ENCODE peak calls at places on chromosomes 11 and 22, in five cellular contexts. One of them, this sample, is unnamed.

GRCh38 chr11:109993786-109994185 is 99.4 kb upstream of the ZC3H12C start:
- DNase-seq in effector memory CD4-positive, alpha-beta T cell: no peak
- DNase-seq in transverse colon: no peak
- DNase-seq in kidney: no peak
- DNase-seq in fibroblast of lung: no peak
- DNase-seq in this sample: no peak

GRCh38 chr11:113615098-113615497 is 91.0 kb downstream of the TMPRSS5 start:
- DNase-seq in kidney: no peak
- DNase-seq in fibroblast of lung: no peak
- DNase-seq in transverse colon: no peak
- DNase-seq in effector memory CD4-positive, alpha-beta T cell: no peak
- DNase-seq in this sample: no peak

GRCh38 chr11:1924121-1924520 is 4.6 kb downstream of the TNNT3 start:
- DNase-seq in fibroblast of lung: no peak
- DNase-seq in effector memory CD4-positive, alpha-beta T cell: no peak
- DNase-seq in transverse colon: no peak
- DNase-seq in kidney: peak
- DNase-seq in this sample: no peak

GRCh38 chr11:127733552-127733951 is 733.0 kb upstream of the KIRREL3 start:
- DNase-seq in kidney: no peak
- DNase-seq in fibroblast of lung: no peak
- DNase-seq in transverse colon: no peak
- DNase-seq in effector memory CD4-positive, alpha-beta T cell: no peak
- DNase-seq in this sample: no peak

GRCh38 chr11:119976805-119977583 is 160.9 kb downstream of the TRIM29 start:
- DNase-seq in transverse colon: no peak
- DNase-seq in kidney: no peak
- DNase-seq in fibroblast of lung: no peak
- DNase-seq in effector memory CD4-positive, alpha-beta T cell: no peak
- DNase-seq in this sample: no peak

GRCh38 chr11:72225411-72225951 is 914 bp downstream of the INPPL1 start:
- DNase-seq in fibroblast of lung: no peak
- DNase-seq in effector memory CD4-positive, alpha-beta T cell: no peak
- DNase-seq in kidney: no peak
- DNase-seq in transverse colon: no peak
- DNase-seq in this sample: no peak

GRCh38 chr11:66974724-66975402 is at the start of gene C11orf86:
- DNase-seq in fibroblast of lung: peak
- DNase-seq in transverse colon: peak
- DNase-seq in kidney: no peak
- DNase-seq in effector memory CD4-positive, alpha-beta T cell: no peak
- DNase-seq in this sample: no peak

GRCh38 chr22:50611341-50612060 is 10.9 kb downstream of the MAPK8IP2 start:
- DNase-seq in kidney: no peak
- DNase-seq in transverse colon: no peak
- DNase-seq in fibroblast of lung: no peak
- DNase-seq in effector memory CD4-positive, alpha-beta T cell: no peak
- DNase-seq in this sample: no peak

GRCh38 chr22:36221799-36222751 is 17.3 kb downstream of the APOL2 start:
- DNase-seq in fibroblast of lung: peak
- DNase-seq in kidney: no peak
- DNase-seq in transverse colon: peak
- DNase-seq in effector memory CD4-positive, alpha-beta T cell: peak
- DNase-seq in this sample: no peak

GRCh38 chr22:39184586-39185577 is 32.4 kb upstream of the CBX7 start:
- DNase-seq in fibroblast of lung: peak
- DNase-seq in transverse colon: no peak
- DNase-seq in effector memory CD4-positive, alpha-beta T cell: no peak
- DNase-seq in kidney: peak
- DNase-seq in this sample: peak

GRCh38 chr11:27423125-27423524 is 49.5 kb downstream of the LGR4 start:
- DNase-seq in transverse colon: peak
- DNase-seq in effector memory CD4-positive, alpha-beta T cell: no peak
- DNase-seq in fibroblast of lung: peak
- DNase-seq in kidney: peak
- DNase-seq in this sample: peak

GRCh38 chr22:17260950-17261349 is 41.7 kb upstream of the ADA2 start:
- DNase-seq in fibroblast of lung: no peak
- DNase-seq in kidney: no peak
- DNase-seq in transverse colon: no peak
- DNase-seq in effector memory CD4-positive, alpha-beta T cell: no peak
- DNase-seq in this sample: no peak

GRCh38 chr11:133782116-133782725 is 63.1 kb downstream of the SPATA19 start:
- DNase-seq in kidney: peak
- DNase-seq in transverse colon: no peak
- DNase-seq in effector memory CD4-positive, alpha-beta T cell: no peak
- DNase-seq in fibroblast of lung: no peak
- DNase-seq in this sample: no peak
- H3K4me3 ChIP-seq in kidney: no peak
- H3K4me3 ChIP-seq in transverse colon: no peak
- H3K4me3 ChIP-seq in effector memory CD4-positive, alpha-beta T cell: no peak
- H3K4me3 ChIP-seq in fibroblast of lung: no peak
- H3K4me3 ChIP-seq in this sample: no peak

GRCh38 chr22:31123292-31123602 is 481 bp downstream of the INPP5J start:
- DNase-seq in effector memory CD4-positive, alpha-beta T cell: no peak
- DNase-seq in fibroblast of lung: no peak
- DNase-seq in transverse colon: no peak
- DNase-seq in kidney: no peak
- DNase-seq in this sample: no peak
- H3K4me3 ChIP-seq in effector memory CD4-positive, alpha-beta T cell: no peak
- H3K4me3 ChIP-seq in fibroblast of lung: peak
- H3K4me3 ChIP-seq in transverse colon: peak
- H3K4me3 ChIP-seq in kidney: peak
- H3K4me3 ChIP-seq in this sample: peak

DNA sequence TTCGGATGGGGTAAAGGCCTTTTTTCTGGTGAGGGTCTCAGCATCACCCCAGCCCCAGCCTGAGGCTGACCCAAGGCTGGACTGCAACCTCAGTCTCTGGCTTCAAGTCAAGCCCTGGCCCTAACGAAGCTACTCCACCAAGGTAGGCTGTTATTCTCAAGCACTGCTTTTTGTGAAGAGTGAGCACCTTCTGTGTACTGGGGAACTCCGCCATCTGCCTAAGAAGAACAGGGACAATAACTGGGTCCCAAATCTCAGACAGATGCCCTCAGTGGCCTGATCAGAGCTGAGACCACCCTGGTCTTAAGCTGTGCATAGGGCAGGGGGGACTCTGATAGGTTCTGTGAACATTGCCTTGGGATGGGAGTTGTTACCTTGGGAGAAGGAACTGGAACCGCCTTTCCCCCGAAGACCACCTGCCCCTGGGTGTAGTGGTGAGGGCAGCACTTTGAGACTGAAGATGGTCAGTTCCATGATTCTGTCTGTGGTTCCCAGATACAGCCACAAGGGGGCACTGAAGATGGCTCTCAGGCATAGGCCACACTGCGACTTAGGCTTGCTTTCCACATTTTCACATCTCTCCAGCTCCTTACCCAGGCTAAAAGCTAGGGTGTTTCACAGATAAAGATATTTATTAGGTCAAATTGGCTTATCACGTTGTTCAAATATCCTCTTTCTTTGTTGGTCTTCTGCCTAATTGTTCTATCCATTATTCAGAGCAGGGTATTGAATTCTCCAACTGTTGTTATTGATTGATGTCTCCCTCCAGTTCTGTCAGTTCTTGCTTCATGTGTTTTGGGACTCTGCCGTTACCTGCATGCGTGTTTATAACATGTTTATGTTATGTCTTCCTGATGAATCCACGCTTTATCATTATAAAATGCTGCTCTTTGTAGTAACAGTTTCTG is 11.8 kb upstream of the UVRAG start:
- DNase-seq in kidney: peak
- DNase-seq in fibroblast of lung: peak
- DNase-seq in transverse colon: peak
- DNase-seq in effector memory CD4-positive, alpha-beta T cell: peak
- DNase-seq in this sample: peak
- H3K4me3 ChIP-seq in kidney: no peak
- H3K4me3 ChIP-seq in fibroblast of lung: no peak
- H3K4me3 ChIP-seq in transverse colon: no peak
- H3K4me3 ChIP-seq in effector memory CD4-positive, alpha-beta T cell: no peak
- H3K4me3 ChIP-seq in this sample: no peak

DNA sequence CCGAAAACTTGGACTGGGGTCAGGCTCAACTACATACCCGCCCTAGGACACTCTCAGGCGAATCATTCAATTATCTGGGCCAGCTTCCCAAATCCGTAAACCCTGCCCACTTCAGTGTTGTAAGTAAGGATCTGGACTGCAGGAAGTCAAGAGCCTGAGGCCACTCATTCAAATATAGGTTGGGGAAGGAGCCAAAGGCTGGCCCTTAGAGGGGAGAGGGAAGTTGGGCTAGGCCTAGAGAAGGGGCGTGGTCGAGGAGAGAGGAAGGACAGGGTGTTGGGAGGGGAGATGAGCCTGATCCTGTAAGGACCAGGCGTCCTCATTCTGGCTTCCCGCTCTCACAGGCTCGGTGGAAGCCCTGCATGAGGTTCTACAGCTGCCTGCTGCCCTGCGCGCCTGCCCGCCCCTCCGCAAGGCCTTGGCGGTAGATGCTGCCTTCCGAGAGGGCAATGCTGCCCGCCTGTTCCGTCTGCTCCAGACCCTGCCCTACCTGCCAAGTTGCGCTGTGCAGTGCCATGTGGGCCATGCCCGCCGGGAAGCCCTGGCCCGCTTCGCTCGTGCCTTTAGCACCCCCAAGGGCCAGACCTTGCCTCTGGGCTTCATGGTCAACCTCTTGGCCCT is 3.0 kb downstream of the SAC3D1 start:
- DNase-seq in effector memory CD4-positive, alpha-beta T cell: no peak
- DNase-seq in kidney: no peak
- DNase-seq in fibroblast of lung: peak
- DNase-seq in transverse colon: peak
- DNase-seq in this sample: no peak
- H3K4me3 ChIP-seq in effector memory CD4-positive, alpha-beta T cell: no peak
- H3K4me3 ChIP-seq in kidney: no peak
- H3K4me3 ChIP-seq in fibroblast of lung: no peak
- H3K4me3 ChIP-seq in transverse colon: no peak
- H3K4me3 ChIP-seq in this sample: no peak

GRCh38 chr11:20032127-20032526 is 128.1 kb downstream of the DBX1 start:
- DNase-seq in transverse colon: no peak
- DNase-seq in fibroblast of lung: no peak
- DNase-seq in effector memory CD4-positive, alpha-beta T cell: no peak
- DNase-seq in kidney: no peak
- DNase-seq in this sample: no peak

GRCh38 chr11:20029193-20029592 is 131.1 kb downstream of the DBX1 start:
- DNase-seq in transverse colon: no peak
- DNase-seq in kidney: no peak
- DNase-seq in effector memory CD4-positive, alpha-beta T cell: no peak
- DNase-seq in fibroblast of lung: no peak
- DNase-seq in this sample: no peak

GRCh38 chr11:20032577-20033265 is 127.6 kb downstream of the DBX1 start:
- DNase-seq in effector memory CD4-positive, alpha-beta T cell: no peak
- DNase-seq in fibroblast of lung: no peak
- DNase-seq in kidney: no peak
- DNase-seq in transverse colon: no peak
- DNase-seq in this sample: no peak

GRCh38 chr11:20030472-20030871 is 129.8 kb downstream of the DBX1 start:
- DNase-seq in effector memory CD4-positive, alpha-beta T cell: no peak
- DNase-seq in fibroblast of lung: no peak
- DNase-seq in transverse colon: no peak
- DNase-seq in kidney: no peak
- DNase-seq in this sample: no peak

GRCh38 chr11:20031155-20032001 is 128.9 kb downstream of the DBX1 start:
- DNase-seq in effector memory CD4-positive, alpha-beta T cell: no peak
- DNase-seq in fibroblast of lung: peak
- DNase-seq in kidney: no peak
- DNase-seq in transverse colon: no peak
- DNase-seq in this sample: peak
- H3K4me3 ChIP-seq in effector memory CD4-positive, alpha-beta T cell: no peak
- H3K4me3 ChIP-seq in fibroblast of lung: peak
- H3K4me3 ChIP-seq in kidney: peak
- H3K4me3 ChIP-seq in transverse colon: no peak
- H3K4me3 ChIP-seq in this sample: peak

DNA sequence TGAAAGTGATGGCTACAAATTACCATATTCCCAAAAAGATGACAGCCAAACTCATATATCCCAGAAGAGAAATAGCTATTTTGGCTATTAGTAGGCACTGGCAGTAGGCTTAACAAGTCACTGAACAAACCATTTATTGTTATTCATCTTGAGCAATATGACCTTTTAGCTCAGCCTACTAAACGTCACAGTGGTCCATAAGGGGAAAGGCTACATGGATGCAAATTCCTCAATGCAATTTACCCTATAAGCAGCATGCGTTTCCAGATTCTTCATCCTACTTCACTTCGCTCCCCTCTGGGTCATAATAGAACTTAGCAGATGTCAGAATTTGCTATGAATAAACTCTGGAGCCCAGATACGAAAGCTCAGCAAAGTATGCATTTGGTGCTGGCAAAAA is 114.0 kb downstream of the SIK3 start:
- DNase-seq in fibroblast of lung: peak
- DNase-seq in transverse colon: no peak
- DNase-seq in effector memory CD4-positive, alpha-beta T cell: no peak
- DNase-seq in kidney: no peak
- DNase-seq in this sample: peak
- H3K4me3 ChIP-seq in fibroblast of lung: no peak
- H3K4me3 ChIP-seq in transverse colon: no peak
- H3K4me3 ChIP-seq in effector memory CD4-positive, alpha-beta T cell: no peak
- H3K4me3 ChIP-seq in kidney: no peak
- H3K4me3 ChIP-seq in this sample: peak

DNA sequence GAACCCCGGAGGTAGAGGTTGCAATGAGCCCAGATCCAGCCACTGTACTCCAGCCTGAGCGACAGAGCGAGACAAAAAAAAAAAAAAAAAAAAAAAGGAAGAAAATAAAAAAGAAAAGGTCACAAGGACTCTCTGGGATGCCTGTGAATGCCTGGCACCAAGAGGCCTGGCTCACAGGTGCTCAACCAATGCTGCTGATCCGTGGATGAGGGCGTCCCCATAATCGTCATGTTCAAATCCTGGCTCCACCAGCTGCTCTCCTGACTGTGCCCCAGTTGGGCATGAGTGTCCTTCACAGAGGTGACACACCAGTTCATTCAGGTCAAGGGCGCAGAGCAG is 645 bp upstream of the GAS2L1 start:
- DNase-seq in fibroblast of lung: no peak
- DNase-seq in kidney: no peak
- DNase-seq in effector memory CD4-positive, alpha-beta T cell: no peak
- DNase-seq in transverse colon: no peak
- DNase-seq in this sample: no peak
- H3K4me3 ChIP-seq in fibroblast of lung: no peak
- H3K4me3 ChIP-seq in kidney: peak
- H3K4me3 ChIP-seq in effector memory CD4-positive, alpha-beta T cell: peak
- H3K4me3 ChIP-seq in transverse colon: peak
- H3K4me3 ChIP-seq in this sample: peak

This sample was measured in fibroblast of villous mesenchyme.